ENCODE peak calls at places on chromosome 20, in six cellular contexts. X is neuronal stem cell, S is H1, O is H9, K is IMR-90, B is trophoblast cell. M is an unnamed sample.

GRCh38 chr20:20520776-20521175 is 152.9 kb downstream of the INSM1 start:
- DNase-seq in X (no peak), S (no peak), O (no peak), K (peak), B (peak), M (peak)

GRCh38 chr20:33299111-33299603 is 16.1 kb downstream of the BPIFB1 start:
- DNase-seq in X (peak), S (peak), O (peak), K (peak), B (peak), M (peak)

GRCh38 chr20:43667341-43668132 is 623 bp downstream of the MYBL2 start:
- DNase-seq in X (peak), S (no peak), O (peak), K (no peak), B (no peak), M (peak)

GRCh38 chr20:51342510-51343236 is 199.8 kb downstream of the NFATC2 start:
- DNase-seq in X (no peak), S (no peak), O (no peak), K (no peak), B (no peak), M (no peak)

GRCh38 chr20:31695849-31696804 is 26.5 kb downstream of the BCL2L1 start:
- DNase-seq in X (no peak), S (no peak), O (no peak), K (peak), B (peak), M (peak)

GRCh38 chr20:8305449-8305978 is 173.4 kb downstream of the PLCB1 start:
- DNase-seq in X (peak), S (peak), O (peak), K (peak), B (peak), M (peak)

GRCh38 chr20:18276821-18277220 is 11.5 kb upstream of the ZNF133 start:
- DNase-seq in X (peak), S (peak), O (peak), K (peak), B (peak), M (peak)

GRCh38 chr20:19757487-19757972 is 528 bp upstream of the RIN2 start:
- DNase-seq in X (peak), S (no peak), O (peak), K (peak), B (peak), M (peak)

GRCh38 chr20:4328541-4328940 is 313.2 kb upstream of the RNF24 start:
- DNase-seq in X (no peak), S (no peak), O (no peak), K (peak), B (no peak), M (no peak)

GRCh38 chr20:63315982-63316491 is 23.1 kb downstream of the COL20A1 start:
- DNase-seq in X (no peak), S (no peak), O (no peak), K (no peak), B (no peak), M (no peak)

GRCh38 chr20:31945790-31946189 is 6.1 kb downstream of the PDRG1 start:
- DNase-seq in X (no peak), S (no peak), O (no peak), K (no peak), B (no peak), M (no peak)

GRCh38 chr20:1494436-1494835 is 3.2 kb upstream of the SIRPB2 start:
- DNase-seq in X (no peak), S (no peak), O (no peak), K (no peak), B (no peak), M (no peak)

GRCh38 chr20:32356935-32357868 is 929 bp upstream of the ASXL1 start:
- DNase-seq in X (no peak), S (no peak), O (no peak), K (peak), B (peak), M (no peak)

GRCh38 chr20:22684072-22684762 is 99.8 kb upstream of the FOXA2 start:
- DNase-seq in X (peak), S (peak), O (peak), K (peak), B (peak), M (peak)

GRCh38 chr20:43963872-43964791 is 49.5 kb downstream of the TOX2 start:
- DNase-seq in X (no peak), S (no peak), O (no peak), K (peak), B (no peak), M (peak)

GRCh38 chr20:17758512-17758911 is 58.7 kb downstream of the BANF2 start:
- DNase-seq in X (no peak), S (no peak), O (no peak), K (no peak), B (no peak), M (no peak)

GRCh38 chr20:25282034-25282781 is 34.3 kb downstream of the PYGB start:
- DNase-seq in X (no peak), S (no peak), O (no peak), K (no peak), B (no peak), M (no peak)

GRCh38 chr20:33963756-33964155 is 30.0 kb upstream of the RALY start:
- DNase-seq in X (no peak), S (no peak), O (no peak), K (no peak), B (no peak), M (no peak)

GRCh38 chr20:59820204-59821041 is 113.0 kb downstream of the SYCP2 start:
- DNase-seq in X (no peak), S (no peak), O (peak), K (no peak), B (no peak), M (no peak)
- H2AFZ ChIP-seq in X (no peak), S (no peak), O (no peak), K (no peak), B (no peak), M (no peak)

GRCh38 chr20:42588847-42589246 is 600.9 kb downstream of the PTPRT start:
- DNase-seq in X (no peak), S (no peak), O (no peak), K (no peak), B (no peak), M (no peak)
- H3K4ac ChIP-seq in X (no peak), S (no peak), O (no peak), K (no peak), B (no peak), M (no peak)

DNA sequence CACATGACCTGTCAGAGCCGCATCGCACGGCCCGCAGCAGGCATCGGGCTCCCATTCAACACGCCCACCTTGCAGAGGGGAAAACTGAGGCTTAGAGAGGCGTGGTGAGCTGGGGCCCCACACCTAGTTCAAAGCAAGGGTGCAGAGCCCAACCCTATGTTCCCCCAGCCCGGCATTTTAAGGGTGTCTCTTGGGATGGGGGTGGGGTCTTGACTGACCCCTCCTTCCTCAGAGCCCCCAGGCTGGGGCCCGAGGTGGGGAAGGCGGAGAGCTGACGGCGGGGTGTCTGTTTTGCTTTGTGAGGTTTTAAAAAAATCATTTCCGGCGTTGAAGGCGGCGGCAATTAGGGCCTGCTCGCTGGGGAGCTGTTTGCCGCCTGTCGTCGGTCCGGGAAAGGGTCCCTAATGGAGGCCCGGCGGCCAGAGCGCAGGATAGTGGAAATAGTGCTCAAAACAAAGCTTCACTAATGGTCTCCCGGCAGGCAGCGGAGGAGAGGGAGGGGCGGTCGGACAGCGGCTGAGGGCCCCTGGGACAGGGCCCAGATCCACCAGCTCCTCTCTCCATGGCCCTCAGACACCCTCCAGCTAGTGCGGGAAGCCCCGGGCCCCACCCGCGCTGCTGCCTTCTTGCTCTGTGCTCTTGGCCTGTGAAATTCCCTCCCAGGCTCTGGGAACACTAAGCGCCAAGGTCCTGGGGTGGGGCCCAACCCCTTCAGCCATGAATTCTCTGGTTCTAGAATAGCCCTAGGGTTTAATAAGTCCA is 11.9 kb downstream of the VSTM2L start:
- DNase-seq in X (peak), S (no peak), O (peak), K (no peak), B (no peak), M (peak)
- H2AFZ ChIP-seq in X (peak), S (no peak), O (no peak), K (peak), B (peak), M (no peak)

DNA sequence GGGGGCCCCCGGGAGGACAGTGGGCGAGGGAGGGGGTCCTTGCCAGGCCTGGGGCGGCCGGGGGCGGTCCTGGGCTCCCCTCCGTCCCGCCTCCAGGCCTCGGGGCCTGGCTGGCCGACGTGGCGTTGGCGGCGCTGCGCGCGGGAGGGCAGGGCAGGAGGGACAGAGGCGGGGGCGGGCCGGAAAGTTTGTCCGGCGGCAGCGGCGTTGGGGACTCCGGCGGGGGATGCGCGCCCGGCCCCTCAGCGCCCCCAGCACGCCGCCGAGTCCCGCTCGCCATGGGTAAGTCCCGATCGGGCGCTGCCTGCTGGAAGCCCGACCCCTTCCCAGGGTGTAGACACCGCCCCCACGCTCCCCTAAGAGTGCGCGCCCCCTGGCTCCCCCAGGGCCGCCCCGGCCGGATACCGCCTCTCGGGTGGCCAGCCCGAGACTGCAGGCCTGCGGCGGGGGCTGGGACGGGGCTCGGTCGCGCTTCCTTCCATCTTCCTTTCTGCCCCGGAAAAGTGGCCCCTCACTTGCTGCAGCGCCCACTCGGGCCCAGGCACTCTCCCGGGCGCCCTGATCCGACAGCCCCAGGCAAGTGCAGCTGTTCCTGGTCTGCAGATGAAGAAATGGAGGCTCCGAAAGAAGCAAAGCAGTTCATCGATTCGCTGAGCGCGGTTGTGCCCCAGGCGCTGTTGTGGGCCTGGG is at the start of gene SLC2A10:
- DNase-seq in X (peak), S (no peak), O (peak), K (peak), B (peak), M (peak)
- H3K4ac ChIP-seq in X (peak), S (peak), O (no peak), K (peak), B (peak), M (peak)

DNA sequence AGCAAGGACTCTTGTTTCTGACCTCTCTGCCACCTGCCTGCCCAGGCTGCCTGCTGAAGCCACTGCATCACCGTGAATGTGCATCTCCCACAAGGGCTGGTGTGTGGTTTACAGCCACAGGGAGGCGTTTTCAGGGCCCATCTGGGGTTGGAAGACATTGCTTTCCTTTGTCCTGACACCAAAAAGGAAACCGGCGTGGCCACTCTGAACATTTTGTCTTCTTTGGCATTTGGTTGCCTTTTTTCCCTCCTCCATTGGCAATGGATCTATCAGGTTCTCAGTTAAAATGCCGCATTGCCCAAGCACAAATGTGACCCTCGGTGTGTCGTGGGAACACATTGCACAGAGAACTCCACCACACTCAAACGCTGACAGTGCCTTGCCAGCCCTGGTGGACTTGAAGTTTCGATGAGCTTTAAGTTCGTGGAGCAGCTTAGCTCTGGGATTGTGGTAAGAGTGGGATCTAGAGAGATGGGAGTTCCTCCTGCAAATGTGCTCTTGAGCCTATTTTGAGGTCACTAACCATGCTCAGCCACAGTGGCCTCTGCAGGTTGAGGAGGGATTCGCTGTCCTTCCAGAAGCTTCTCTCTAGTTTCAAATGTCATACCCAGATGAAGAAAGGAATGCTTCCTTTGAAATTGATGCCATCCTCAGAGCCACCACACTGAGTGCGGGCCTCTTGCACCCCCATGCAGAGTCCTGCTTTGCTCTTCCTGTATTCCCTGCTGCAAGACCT is 14.8 kb upstream of the PCK1 start:
- DNase-seq in X (no peak), S (no peak), O (no peak), K (no peak), B (no peak), M (no peak)
- H2AFZ ChIP-seq in X (no peak), S (peak), O (no peak), K (no peak), B (no peak), M (no peak)

GRCh38 chr20:45036044-45036755 is 64.7 kb downstream of the KCNS1 start:
- DNase-seq in X (no peak), S (no peak), O (no peak), K (peak), B (peak), M (peak)
- H3K4ac ChIP-seq in X (no peak), S (no peak), O (no peak), K (peak), B (no peak), M (no peak)